ENCODE peak calls at places on chromosomes 16 and 17, in nine cellular contexts. T, O, R, N, Y, F, Z, C and M are unnamed samples.

GRCh38 chr17:7001562-7001961 is 5.7 kb downstream of the ALOX12 start:
- DNase-seq in T (peak; percentile 31), O (no peak), R (no peak), N (peak; percentile 34), Y (no peak), F (no peak), Z (no peak), C (no peak), M (no peak)

GRCh38 chr16:84045818-84046470 is 3.3 kb upstream of the SLC38A8 start:
- DNase-seq in T (no peak), O (no peak), R (no peak), N (no peak), Y (no peak), F (peak; percentile 30), Z (no peak), C (no peak), M (no peak)

GRCh38 chr17:63834431-63835166 is 7.1 kb upstream of the FTSJ3 start:
- DNase-seq in T (peak; percentile 64), O (no peak), R (no peak), N (peak; percentile 85), Y (no peak), F (peak; percentile 78), Z (peak; percentile 88), C (no peak), M (peak; percentile 48)

GRCh38 chr16:19524866-19525723 is 1.4 kb downstream of the CCP110 start:
- DNase-seq in T (no peak), O (no peak), R (no peak), N (no peak), Y (no peak), F (no peak), Z (no peak), C (no peak), M (peak; percentile 20)

GRCh38 chr16:69511641-69512040 is 54.1 kb upstream of the NFAT5 start:
- DNase-seq in T (no peak), O (no peak), R (no peak), N (no peak), Y (no peak), F (no peak), Z (no peak), C (no peak), M (no peak)

GRCh38 chr16:4461250-4462085 is 13.0 kb downstream of the NMRAL1 start:
- DNase-seq in T (no peak), O (no peak), R (no peak), N (no peak), Y (no peak), F (no peak), Z (no peak), C (no peak), M (no peak)

GRCh38 chr17:52237151-52237550 is 78.6 kb upstream of the CA10 start:
- DNase-seq in T (no peak), O (no peak), R (no peak), N (no peak), Y (no peak), F (no peak), Z (no peak), C (no peak), M (no peak)

GRCh38 chr17:50479522-50480141 is 972 bp downstream of the RSAD1 start:
- DNase-seq in T (peak; percentile 56), O (peak; percentile 88), R (peak; percentile 71), N (peak; percentile 86), Y (peak; percentile 66), F (peak; percentile 89), Z (peak; percentile 88), C (peak; percentile 36), M (peak; percentile 82)

GRCh38 chr17:4548721-4549531 is 6.3 kb downstream of the MYBBP1A start:
- DNase-seq in T (no peak), O (no peak), R (no peak), N (no peak), Y (no peak), F (peak; percentile 42), Z (no peak), C (no peak), M (no peak)

GRCh38 chr16:11793840-11794239 is 3.2 kb downstream of the ZC3H7A start:
- DNase-seq in T (no peak), O (peak; percentile 38), R (no peak), N (no peak), Y (no peak), F (no peak), Z (no peak), C (no peak), M (no peak)

GRCh38 chr17:34156741-34157589 is 98.1 kb upstream of the CCL2 start:
- DNase-seq in T (no peak), O (no peak), R (no peak), N (peak; percentile 13), Y (no peak), F (no peak), Z (no peak), C (no peak), M (no peak)

GRCh38 chr17:38912221-38912813 is 13.1 kb upstream of the LASP1NB start:
- DNase-seq in T (no peak), O (no peak), R (peak; percentile 86), N (peak; percentile 85), Y (peak; percentile 73), F (peak; percentile 74), Z (peak; percentile 49), C (no peak), M (no peak)

GRCh38 chr17:58506354-58507080 is 7.9 kb downstream of the MTMR4 start:
- DNase-seq in T (no peak), O (no peak), R (no peak), N (no peak), Y (no peak), F (no peak), Z (no peak), C (no peak), M (no peak)

DNA sequence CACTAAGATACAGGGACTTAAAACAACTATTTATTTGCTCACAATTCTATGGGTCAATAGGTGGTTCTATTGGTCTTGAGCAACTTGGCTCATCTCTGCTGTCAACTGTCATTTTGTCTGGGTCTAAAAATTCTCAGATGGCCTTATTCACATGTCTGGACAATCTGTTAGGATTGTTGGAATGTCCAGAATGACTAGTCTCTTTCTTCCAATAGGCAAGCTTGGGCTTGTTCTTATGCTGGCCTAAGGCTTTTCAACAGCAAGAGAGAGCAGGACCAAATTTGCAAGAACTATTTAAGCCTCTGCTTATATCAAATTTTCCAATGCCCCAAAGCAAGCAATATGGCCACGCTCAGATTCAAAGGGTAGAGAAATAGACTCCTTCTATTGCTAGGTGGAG is 240.9 kb downstream of the KIF2B start:
- DNase-seq in T (no peak), O (no peak), R (no peak), N (no peak), Y (no peak), F (no peak), Z (no peak), C (no peak), M (no peak)
- H3K9me3 ChIP-seq in T (no peaks in the 10 kb centered on the region), O (no peaks in the 10 kb centered on the region), R (no peaks in the 10 kb centered on the region), N (no peaks in the 10 kb centered on the region), Y (no peaks in the 10 kb centered on the region), F (peaks cover 4% of the 10 kb centered on the region), Z (no peaks in the 10 kb centered on the region), C (no peaks in the 10 kb centered on the region), M (no peaks in the 10 kb centered on the region)

GRCh38 chr17:82008258-82008940 is 14.3 kb downstream of the CENPX start:
- DNase-seq in T (no peak), O (no peak), R (no peak), N (no peak), Y (no peak), F (no peak), Z (no peak), C (no peak), M (no peak)
- H3K9me3 ChIP-seq in T (no peaks in the 10 kb centered on the region), O (no peaks in the 10 kb centered on the region), R (no peaks in the 10 kb centered on the region), N (no peaks in the 10 kb centered on the region), Y (no peaks in the 10 kb centered on the region), F (no peaks in the 10 kb centered on the region), Z (no peaks in the 10 kb centered on the region), C (no peaks in the 10 kb centered on the region), M (no peaks in the 10 kb centered on the region)

DNA sequence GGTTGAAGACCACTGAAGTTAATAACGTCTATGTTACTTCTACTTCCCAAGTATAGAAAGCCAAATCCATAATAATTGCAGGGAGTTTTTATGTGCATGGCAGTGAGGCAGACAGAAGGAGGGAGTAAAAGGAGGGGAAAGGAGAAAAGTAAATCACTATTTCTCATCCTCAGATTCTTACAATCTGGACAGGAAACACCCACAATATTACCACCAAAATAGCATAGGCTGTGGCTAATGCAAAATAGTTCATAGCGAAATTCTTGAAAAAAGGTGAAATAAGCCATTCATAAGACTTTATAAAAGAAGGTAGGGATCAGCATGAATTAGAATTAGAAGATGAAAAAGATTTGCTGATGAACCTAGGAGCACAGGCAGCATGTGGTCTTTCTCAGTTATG is 128.1 kb downstream of the KCNJ2 start:
- DNase-seq in T (no peak), O (no peak), R (no peak), N (no peak), Y (no peak), F (no peak), Z (no peak), C (no peak), M (no peak)
- H3K9me3 ChIP-seq in T (no peaks in the 10 kb centered on the region), O (no peaks in the 10 kb centered on the region), R (no peaks in the 10 kb centered on the region), N (no peaks in the 10 kb centered on the region), Y (no peaks in the 10 kb centered on the region), F (peaks cover 3% of the 10 kb centered on the region), Z (no peaks in the 10 kb centered on the region), C (no peaks in the 10 kb centered on the region), M (no peaks in the 10 kb centered on the region)

DNA sequence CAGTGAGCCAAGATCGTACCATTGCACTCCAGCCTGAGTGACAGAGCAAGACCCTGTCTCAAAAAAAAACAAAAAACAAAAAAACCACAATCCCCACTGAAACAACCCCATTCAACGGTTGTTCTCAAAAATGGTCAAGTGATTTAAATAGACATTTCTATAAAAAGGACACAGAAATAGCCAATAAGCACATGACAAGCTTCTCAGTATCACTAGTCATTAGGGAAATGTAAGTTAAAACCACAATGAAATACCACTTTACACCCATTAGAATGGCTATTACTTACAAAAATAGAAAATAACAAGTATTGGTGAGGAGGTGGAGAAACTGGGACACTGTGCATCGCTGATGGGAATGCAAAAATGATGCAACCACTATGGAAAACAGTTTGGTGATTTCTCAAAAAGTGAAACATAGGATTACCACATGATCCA is 26.6 kb upstream of the MYLK3 start:
- DNase-seq in T (no peak), O (no peak), R (no peak), N (no peak), Y (no peak), F (no peak), Z (no peak), C (no peak), M (no peak)
- H3K9me3 ChIP-seq in T (no peaks in the 10 kb centered on the region), O (no peaks in the 10 kb centered on the region), R (no peaks in the 10 kb centered on the region), N (no peaks in the 10 kb centered on the region), Y (no peaks in the 10 kb centered on the region), F (no peaks in the 10 kb centered on the region), Z (no peaks in the 10 kb centered on the region), C (no peaks in the 10 kb centered on the region), M (no peaks in the 10 kb centered on the region)

DNA sequence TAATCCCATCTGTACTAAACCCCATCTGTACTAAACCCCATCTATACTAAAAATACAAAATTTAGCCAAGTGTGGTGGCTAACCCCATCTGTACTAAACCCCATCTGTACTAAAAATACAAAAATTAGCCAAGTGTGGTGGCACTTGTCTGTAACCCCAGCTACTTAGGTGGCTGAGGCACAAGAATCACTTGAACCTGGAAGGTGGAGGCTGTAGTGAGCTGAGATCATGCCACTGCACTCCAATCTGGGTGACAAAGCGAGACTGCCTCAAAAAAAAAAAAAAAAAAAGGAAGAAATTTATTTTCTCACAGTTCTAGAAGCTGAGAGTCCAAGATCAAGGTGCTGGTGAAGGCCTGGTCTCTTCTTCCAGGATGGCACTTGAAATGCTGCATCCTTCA is 12.1 kb downstream of the ZFP1 start:
- DNase-seq in T (no peak), O (no peak), R (no peak), N (no peak), Y (no peak), F (no peak), Z (peak; percentile 71), C (no peak), M (no peak)
- H3K9me3 ChIP-seq in T (no peaks in the 10 kb centered on the region), O (no peaks in the 10 kb centered on the region), R (no peaks in the 10 kb centered on the region), N (no peaks in the 10 kb centered on the region), Y (no peaks in the 10 kb centered on the region), F (no peaks in the 10 kb centered on the region), Z (no peaks in the 10 kb centered on the region), C (no peaks in the 10 kb centered on the region), M (no peaks in the 10 kb centered on the region)